ENCODE peak calls at places on chromosomes 11 and 22, in five cellular contexts. Q is PC-3, T is SK-N-SH, V is heart left ventricle, X is tibial artery. B is an unnamed sample.

GRCh38 chr11:10490398-10491232 is 35.6 kb downstream of the AMPD3 start:
- DNase-seq in Q (peak), T (peak), V (peak), X (peak), B (peak)

GRCh38 chr11:126829716-126830115 is 170.9 kb downstream of the KIRREL3 start:
- DNase-seq in Q (no peak), T (no peak), V (no peak), X (no peak), B (no peak)

GRCh38 chr11:47944555-47945128 is 35.7 kb upstream of the PTPRJ start:
- DNase-seq in Q (peak), T (no peak), V (no peak), X (no peak), B (no peak)

GRCh38 chr22:33025675-33026074 is 32.5 kb downstream of the SYN3 start:
- DNase-seq in Q (no peak), T (no peak), V (no peak), X (no peak), B (no peak)

GRCh38 chr11:83194284-83195175 is 1.0 kb downstream of the ANKRD42 start:
- DNase-seq in Q (peak), T (peak), V (peak), X (peak), B (peak)

GRCh38 chr11:125110506-125110905 is 920 bp downstream of the TMEM218 start:
- DNase-seq in Q (no peak), T (no peak), V (no peak), X (no peak), B (no peak)

GRCh38 chr22:36333632-36334031 is 54.1 kb downstream of the MYH9 start:
- DNase-seq in Q (peak), T (no peak), V (no peak), X (no peak), B (no peak)

GRCh38 chr11:62905927-62906531 is 15.1 kb downstream of the CHRM1 start:
- DNase-seq in Q (peak), T (peak), V (peak), X (peak), B (no peak)

GRCh38 chr11:95884364-95884763 is 39.5 kb downstream of the MTMR2 start:
- DNase-seq in Q (peak), T (no peak), V (no peak), X (no peak), B (no peak)

GRCh38 chr11:11979487-11980117 is 28.8 kb downstream of the DKK3 start:
- DNase-seq in Q (peak), T (peak), V (peak), X (no peak), B (peak)

DNA sequence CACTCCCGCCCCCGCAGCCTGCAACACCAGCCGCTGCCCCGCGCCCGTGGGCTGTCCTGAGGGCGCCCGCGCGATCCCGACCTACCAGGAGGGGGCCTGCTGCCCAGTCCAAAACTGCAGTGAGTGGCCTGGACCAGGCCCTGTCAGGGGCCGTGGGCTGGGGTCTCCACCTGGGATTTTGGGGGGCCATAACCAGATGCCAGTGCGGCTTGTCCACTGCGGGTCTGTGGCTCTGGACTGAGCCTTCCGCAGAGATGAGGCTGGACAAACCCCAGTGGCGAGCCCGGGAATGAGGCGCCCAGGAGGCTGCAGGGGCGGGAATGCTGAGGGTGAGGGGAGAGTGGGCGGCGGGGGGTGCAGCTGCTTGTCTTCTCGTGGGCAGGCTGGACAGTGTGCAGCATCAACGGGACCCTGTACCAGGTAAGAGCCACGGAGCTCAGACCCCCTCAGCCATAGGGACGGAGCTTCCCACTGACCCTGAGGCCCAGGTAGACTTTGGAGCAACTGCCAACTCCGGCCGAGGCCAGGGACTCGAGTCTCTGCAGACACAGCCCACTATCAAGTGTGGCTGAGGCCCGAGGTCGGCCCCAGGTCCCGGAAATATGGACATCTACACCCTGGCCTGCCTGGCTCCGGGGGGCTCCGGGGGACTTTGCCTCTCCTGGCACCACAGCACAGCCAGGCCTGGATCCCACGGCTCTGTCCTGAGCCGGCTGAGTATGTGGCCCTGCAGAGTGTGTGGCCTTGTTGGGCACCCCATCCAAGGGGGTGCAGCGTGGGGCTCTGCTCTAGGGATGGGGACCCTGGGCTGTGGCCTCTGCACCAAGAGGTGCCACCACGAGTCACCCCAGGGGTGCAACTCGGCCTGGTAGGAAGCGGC is 24.7 kb upstream of the MUC5B start:
- DNase-seq in Q (no peak), T (peak), V (no peak), X (peak), B (peak)
- TF ChIP-seq CTCF in Q (peak), T (no peak), V (no peak), X (no peak), B (no peak)

GRCh38 chr22:47303161-47303890 is 540.9 kb downstream of the TBC1D22A start:
- DNase-seq in Q (peak), T (no peak), V (no peak), X (no peak), B (peak)
- H3K4me3 ChIP-seq in Q (no peak), T (no peak), V (no peak), X (no peak), B (no peak)

GRCh38 chr22:43226368-43226979 is 39.5 kb upstream of the TTLL12 start:
- DNase-seq in Q (no peak), T (peak), V (no peak), X (no peak), B (no peak)
- TF ChIP-seq CTCF in Q (no peak), T (no peak), V (no peak), X (no peak), B (no peak)

GRCh38 chr11:117876049-117876340 is 463 bp downstream of the FXYD6 start:
- DNase-seq in Q (no peak), T (no peak), V (no peak), X (no peak), B (no peak)

GRCh38 chr11:117876341-117877119 is at the start of gene FXYD6:
- DNase-seq in Q (no peak), T (peak), V (peak), X (no peak), B (peak)

GRCh38 chr11:117875397-117876048 is 935 bp downstream of the FXYD6 start:
- DNase-seq in Q (no peak), T (peak), V (no peak), X (no peak), B (peak)

GRCh38 chr11:117878314-117878938 is 2.0 kb upstream of the FXYD6 start:
- DNase-seq in Q (no peak), T (no peak), V (no peak), X (no peak), B (peak)

GRCh38 chr11:117877120-117877784 is 794 bp upstream of the FXYD6 start:
- DNase-seq in Q (no peak), T (no peak), V (no peak), X (no peak), B (peak)
- H3K4me3 ChIP-seq in Q (no peak), T (peak), V (peak), X (peak), B (peak)

GRCh38 chr11:112023104-112023503 is 2.1 kb upstream of the DLAT start:
- DNase-seq in Q (no peak), T (peak), V (no peak), X (no peak), B (no peak)
- TF ChIP-seq CTCF in Q (peak), T (peak), V (no peak), X (no peak), B (no peak)

GRCh38 chr22:49948958-49949913 is 11.3 kb upstream of the PIM3 start:
- DNase-seq in Q (peak), T (no peak), V (no peak), X (no peak), B (no peak)

GRCh38 chr22:49949914-49950292 is 10.7 kb upstream of the PIM3 start:
- DNase-seq in Q (no peak), T (no peak), V (no peak), X (no peak), B (no peak)

GRCh38 chr22:49948116-49948515 is 12.5 kb upstream of the PIM3 start:
- DNase-seq in Q (no peak), T (no peak), V (no peak), X (no peak), B (no peak)

GRCh38 chr22:49947296-49947622 is 13.3 kb upstream of the PIM3 start:
- DNase-seq in Q (no peak), T (no peak), V (no peak), X (no peak), B (no peak)

DNA sequence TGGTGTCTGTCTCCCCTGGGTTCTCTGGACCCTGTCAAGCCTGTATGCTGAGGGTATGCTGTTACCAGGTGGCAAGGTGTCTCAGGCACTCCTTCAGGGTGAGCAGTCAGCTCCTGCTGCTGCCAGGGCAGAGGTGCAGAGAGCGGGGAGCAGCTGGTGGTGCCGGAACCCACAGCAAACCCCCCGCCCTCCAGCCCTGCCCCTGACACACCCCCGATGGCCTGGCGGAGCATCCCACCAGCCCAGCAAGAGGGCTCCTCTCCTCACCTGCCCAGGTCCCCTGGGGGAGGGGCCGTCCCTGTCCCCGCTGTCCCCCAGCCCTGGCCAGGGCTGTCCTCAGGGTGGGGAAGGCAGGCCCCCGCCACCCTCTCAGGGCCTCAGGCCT is 12.0 kb upstream of the PIM3 start:
- DNase-seq in Q (no peak), T (no peak), V (no peak), X (no peak), B (no peak)
- H3K4me3 ChIP-seq in Q (no peak), T (no peak), V (no peak), X (no peak), B (no peak)

DNA sequence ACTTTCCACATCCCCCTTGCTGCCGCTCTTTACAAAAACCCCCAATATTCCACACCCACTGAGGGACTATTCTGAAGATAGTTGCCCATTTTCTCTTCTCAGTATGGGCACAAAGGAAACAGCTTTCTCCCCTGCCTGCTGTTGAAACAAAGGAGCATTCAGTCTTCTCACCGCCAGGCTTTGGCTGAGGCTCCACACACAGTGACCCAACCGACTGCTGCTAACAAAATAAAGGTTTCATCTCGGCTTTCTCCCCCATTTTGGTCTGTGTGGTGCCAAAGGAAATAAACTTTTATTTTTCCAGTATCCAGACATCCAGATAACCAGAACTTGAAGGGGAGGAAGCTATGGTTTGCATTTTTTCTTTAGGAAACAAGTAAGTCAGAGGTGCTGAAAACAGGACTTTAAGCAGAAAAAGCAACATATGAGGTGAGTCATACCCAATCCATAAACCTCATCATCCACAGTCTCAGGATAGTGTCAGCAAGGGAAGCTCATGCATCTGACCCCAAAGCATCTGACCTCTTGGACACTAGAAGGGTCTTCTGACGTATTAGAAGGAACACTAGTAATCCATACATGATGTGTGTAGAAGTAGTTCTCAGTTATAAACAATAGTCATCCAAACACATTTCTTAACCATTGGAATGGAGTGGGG is 6.4 kb downstream of the CLMP start:
- DNase-seq in Q (peak), T (no peak), V (no peak), X (no peak), B (no peak)
- TF ChIP-seq CTCF in Q (no peak), T (peak), V (no peak), X (no peak), B (no peak)

GRCh38 chr11:68436985-68437926 is 23.3 kb upstream of the PPP6R3 start:
- DNase-seq in Q (peak), T (no peak), V (peak), X (peak), B (no peak)
- H3K4me3 ChIP-seq in Q (no peak), T (no peak), V (no peak), X (no peak), B (no peak)

GRCh38 chr11:67694875-67695555 is 20.6 kb upstream of the ALDH3B2 start:
- DNase-seq in Q (no peak), T (no peak), V (no peak), X (no peak), B (no peak)

GRCh38 chr11:67689178-67689577 is 14.8 kb upstream of the ALDH3B2 start:
- DNase-seq in Q (no peak), T (no peak), V (no peak), X (no peak), B (no peak)

GRCh38 chr11:67687986-67688385 is 13.6 kb upstream of the ALDH3B2 start:
- DNase-seq in Q (no peak), T (no peak), V (no peak), X (no peak), B (no peak)

GRCh38 chr11:67695606-67696005 is 21.2 kb upstream of the ALDH3B2 start:
- DNase-seq in Q (no peak), T (no peak), V (no peak), X (no peak), B (no peak)

DNA sequence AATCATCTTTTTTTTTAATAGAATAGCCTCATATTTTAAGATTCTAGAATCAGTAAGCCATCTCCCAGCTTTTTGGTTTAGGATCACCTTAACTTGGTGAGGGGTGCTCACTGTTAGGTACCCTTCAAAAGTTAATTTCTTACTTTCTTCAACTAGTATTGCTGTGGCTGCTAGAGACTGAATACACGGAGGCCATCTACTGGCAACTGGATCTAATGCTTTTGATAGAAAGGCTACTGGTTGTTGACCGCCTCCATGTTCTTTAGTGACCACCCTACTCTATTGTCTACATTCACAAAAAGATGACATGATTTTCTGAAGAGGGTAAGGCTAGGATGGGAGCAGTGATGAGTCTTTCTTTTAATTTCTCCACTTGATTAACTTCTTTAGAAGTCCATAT is 16.7 kb upstream of the ALDH3B2 start:
- DNase-seq in Q (peak), T (no peak), V (no peak), X (no peak), B (no peak)
- TF ChIP-seq CTCF in Q (peak), T (peak), V (peak), X (no peak), B (no peak)

DNA sequence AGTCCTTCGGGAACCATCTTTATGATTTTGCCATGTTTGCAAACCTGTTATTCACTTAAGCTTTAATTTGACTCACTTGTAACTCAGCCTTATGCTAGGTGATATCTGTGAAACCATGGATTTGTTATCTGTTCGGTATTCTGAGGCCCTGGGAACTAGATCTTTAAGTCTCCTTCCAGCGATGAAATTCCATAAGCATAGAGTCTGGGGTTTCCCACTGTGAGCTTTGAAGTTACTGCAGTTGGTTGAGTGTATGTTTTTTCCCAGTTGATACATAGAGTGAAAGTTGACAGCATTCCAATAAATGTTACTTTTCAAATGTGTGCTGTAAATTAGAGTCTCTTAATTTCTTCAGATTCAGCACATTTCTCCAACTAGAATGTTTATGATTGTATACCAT is 66.9 kb downstream of the TNRC6B start:
- DNase-seq in Q (no peak), T (no peak), V (no peak), X (no peak), B (no peak)
- H3K4me3 ChIP-seq in Q (no peak), T (no peak), V (no peak), X (no peak), B (no peak)